ENCODE peak calls at places on chromosomes 16 and 17, in five cellular contexts. H, M, E, G and O are unnamed samples.

GRCh38 chr16:13307255-13307654 is 405.9 kb downstream of the SHISA9 start:
- DNase-seq in H (no peak), M (peak), E (no peak), G (peak), O (no peak)

GRCh38 chr16:2361129-2361528 is 20.6 kb upstream of the ABCA3 start:
- DNase-seq in H (no peak), M (no peak), E (no peak), G (no peak), O (no peak)

GRCh38 chr17:32876414-32877163 is at the start of gene MYO1D:
- DNase-seq in H (no peak), M (peak), E (peak), G (peak), O (peak)

GRCh38 chr17:78923660-78924453 is 1.3 kb downstream of the TIMP2 start:
- DNase-seq in H (peak), M (peak), E (no peak), G (no peak), O (peak)

GRCh38 chr17:73215414-73215813 is 22.6 kb downstream of the COG1 start:
- DNase-seq in H (peak), M (no peak), E (no peak), G (no peak), O (no peak)

GRCh38 chr16:68948230-68948910 is 105.0 kb downstream of the TANGO6 start:
- DNase-seq in H (no peak), M (no peak), E (no peak), G (no peak), O (no peak)

GRCh38 chr16:51048544-51048943 is 102.5 kb downstream of the SALL1 start:
- DNase-seq in H (no peak), M (no peak), E (no peak), G (peak), O (no peak)

GRCh38 chr16:86244936-86245335 is 265.4 kb upstream of the FOXF1 start:
- DNase-seq in H (no peak), M (no peak), E (no peak), G (no peak), O (no peak)

GRCh38 chr17:556431-556995 is 158.1 kb downstream of the VPS53 start:
- DNase-seq in H (no peak), M (no peak), E (peak), G (no peak), O (no peak)

GRCh38 chr16:80743772-80744171 is 60.6 kb downstream of the CDYL2 start:
- DNase-seq in H (no peak), M (no peak), E (no peak), G (peak), O (no peak)

GRCh38 chr17:68624381-68624780 is 23.2 kb upstream of the FAM20A start:
- DNase-seq in H (no peak), M (no peak), E (no peak), G (no peak), O (no peak)

GRCh38 chr17:28272166-28272565 is 46.8 kb upstream of the TMEM97 start:
- DNase-seq in H (no peak), M (no peak), E (no peak), G (peak), O (no peak)

GRCh38 chr17:27586203-27586701 is 44.7 kb upstream of the LGALS9 start:
- DNase-seq in H (no peak), M (no peak), E (no peak), G (no peak), O (no peak)

GRCh38 chr16:71622088-71622487 is 3.9 kb upstream of the MARVELD3 start:
- DNase-seq in H (no peak), M (no peak), E (no peak), G (no peak), O (no peak)

GRCh38 chr17:29176500-29177351 is 3.5 kb downstream of the MYO18A start:
- DNase-seq in H (peak), M (peak), E (no peak), G (peak), O (peak)

GRCh38 chr17:20203761-20204263 is 194.7 kb downstream of the SPECC1 start:
- DNase-seq in H (no peak), M (peak), E (no peak), G (no peak), O (no peak)

GRCh38 chr17:49926886-49927285 is 42.1 kb upstream of the DLX4 start:
- DNase-seq in H (no peak), M (no peak), E (no peak), G (no peak), O (no peak)

GRCh38 chr17:1030684-1031557 is 34.0 kb downstream of the TIMM22 start:
- DNase-seq in H (no peak), M (no peak), E (no peak), G (no peak), O (no peak)

GRCh38 chr17:67606896-67607604 is 110.7 kb upstream of the NOL11 start:
- DNase-seq in H (no peak), M (no peak), E (no peak), G (no peak), O (no peak)

GRCh38 chr17:56598471-56598870 is 5.0 kb downstream of the NOG start:
- DNase-seq in H (no peak), M (no peak), E (no peak), G (peak), O (no peak)

GRCh38 chr17:51342257-51342656 is 81.9 kb downstream of the UTP18 start:
- DNase-seq in H (no peak), M (no peak), E (no peak), G (no peak), O (no peak)

GRCh38 chr17:7825206-7825980 is 8.6 kb upstream of the KDM6B start:
- DNase-seq in H (no peak), M (no peak), E (no peak), G (no peak), O (no peak)

GRCh38 chr16:88298166-88298881 is 84.4 kb upstream of the ZNF469 start:
- DNase-seq in H (no peak), M (no peak), E (no peak), G (no peak), O (no peak)